ENCODE peak calls at places on chromosomes 7 and 10, in seven cellular contexts. E, O, N, L, U, T and D are unnamed samples.

GRCh38 chr7:38147005-38147404 is 31.0 kb upstream of the STARD3NL start:
- DNase-seq in E (no peak), O (no peak), N (no peak), L (no peak), U (no peak), T (no peak), D (no peak)

GRCh38 chr10:43249962-43250624 is 16.8 kb downstream of the RASGEF1A start:
- DNase-seq in E (no peak), O (no peak), N (no peak), L (no peak), U (no peak), T (no peak), D (peak)

GRCh38 chr10:12704488-12704887 is 297.0 kb downstream of the CCDC3 start:
- DNase-seq in E (no peak), O (no peak), N (no peak), L (no peak), U (no peak), T (no peak), D (no peak)

GRCh38 chr10:3747248-3747960 is 37.6 kb downstream of the KLF6 start:
- DNase-seq in E (no peak), O (no peak), N (no peak), L (no peak), U (no peak), T (no peak), D (no peak)

GRCh38 chr10:68900427-68901105 is 549 bp upstream of the DDX50 start:
- DNase-seq in E (no peak), O (no peak), N (peak), L (peak), U (no peak), T (peak), D (no peak)

GRCh38 chr10:47346572-47347302 is 1.4 kb upstream of the RBP3 start:
- DNase-seq in E (peak), O (no peak), N (no peak), L (no peak), U (no peak), T (no peak), D (no peak)

GRCh38 chr7:111982804-111983203 is 223.4 kb downstream of the DOCK4 start:
- DNase-seq in E (no peak), O (no peak), N (no peak), L (no peak), U (no peak), T (no peak), D (no peak)

GRCh38 chr10:6033954-6034353 is 28.2 kb downstream of the IL2RA start:
- DNase-seq in E (peak), O (no peak), N (no peak), L (peak), U (no peak), T (no peak), D (no peak)

GRCh38 chr7:50481867-50482266 is 31.7 kb upstream of the FIGNL1 start:
- DNase-seq in E (no peak), O (no peak), N (no peak), L (no peak), U (no peak), T (no peak), D (no peak)

GRCh38 chr7:14275346-14275745 is 285.9 kb upstream of the ETV1 start:
- DNase-seq in E (no peak), O (no peak), N (no peak), L (no peak), U (no peak), T (no peak), D (no peak)

GRCh38 chr7:35799846-35800717 is 775 bp upstream of the SEPTIN7 start:
- DNase-seq in E (peak), O (peak), N (peak), L (peak), U (peak), T (peak), D (peak)

GRCh38 chr10:90920986-90921643 is at the start of gene ANKRD1:
- DNase-seq in E (peak), O (no peak), N (no peak), L (no peak), U (no peak), T (peak), D (peak)

GRCh38 chr10:101588879-101589278 is 758 bp downstream of the DPCD start:
- DNase-seq in E (peak), O (no peak), N (no peak), L (no peak), U (no peak), T (no peak), D (peak)

GRCh38 chr10:128422221-128422620 is 296.0 kb upstream of the MKI67 start:
- DNase-seq in E (no peak), O (no peak), N (no peak), L (no peak), U (no peak), T (no peak), D (no peak)

GRCh38 chr7:72080349-72080766 is 331.8 kb downstream of the CALN1 start:
- DNase-seq in E (no peak), O (no peak), N (no peak), L (no peak), U (no peak), T (no peak), D (no peak)

GRCh38 chr10:116115233-116115632 is 157.8 kb downstream of the GFRA1 start:
- DNase-seq in E (no peak), O (no peak), N (no peak), L (no peak), U (no peak), T (no peak), D (no peak)

GRCh38 chr10:92544296-92544695 is 29.6 kb downstream of the IDE start:
- DNase-seq in E (peak), O (no peak), N (peak), L (peak), U (peak), T (no peak), D (peak)

GRCh38 chr7:144787127-144787526 is 48.7 kb downstream of the TPK1 start:
- DNase-seq in E (no peak), O (no peak), N (no peak), L (no peak), U (no peak), T (no peak), D (no peak)

GRCh38 chr7:130875265-130875741 is 141.3 kb upstream of the KLF14 start:
- DNase-seq in E (peak), O (peak), N (no peak), L (no peak), U (no peak), T (no peak), D (peak)

GRCh38 chr10:78630944-78631838 is 437.6 kb upstream of the ZMIZ1 start:
- DNase-seq in E (peak), O (no peak), N (no peak), L (no peak), U (no peak), T (no peak), D (peak)

GRCh38 chr7:513521-514166 is 6.0 kb downstream of the PDGFA start:
- DNase-seq in E (peak), O (no peak), N (no peak), L (no peak), U (no peak), T (no peak), D (peak)

GRCh38 chr10:119139464-119140067 is 25.9 kb downstream of the SFXN4 start:
- DNase-seq in E (peak), O (no peak), N (no peak), L (peak), U (peak), T (no peak), D (peak)

GRCh38 chr7:79790863-79791262 is 337.4 kb upstream of the MAGI2 start:
- DNase-seq in E (no peak), O (no peak), N (no peak), L (no peak), U (no peak), T (no peak), D (no peak)